ENCODE peak calls at places on chromosomes 1 and 21, in eight cellular contexts. F, I, L, J, A, D, U and C are unnamed samples.

GRCh38 chr1:151309851-151310323 is 17.3 kb downstream of the PI4KB start:
- DNase-seq in F (no peak), A (no peak), D (peak; percentile 75), J (no peak), L (no peak), I (no peak), U (peak; percentile 27), C (no peak)

GRCh38 chr1:173424786-173425407 is 52.2 kb upstream of the PRDX6 start:
- DNase-seq in J (no peak), F (no peak), A (no peak), D (no peak), L (no peak), I (no peak), U (no peak), C (no peak)

GRCh38 chr21:43467785-43468184 is 40.9 kb upstream of the SIK1 start:
- DNase-seq in L (no peak), U (no peak), J (no peak), I (no peak), A (no peak), F (no peak), D (peak; percentile 7), C (no peak)

GRCh38 chr1:59128784-59129227 is 168.1 kb upstream of the FGGY start:
- DNase-seq in U (no peak), A (no peak), L (no peak), J (no peak), F (no peak), D (no peak), I (no peak), C (peak; percentile 31)

GRCh38 chr1:165284471-165284870 is 72.0 kb downstream of the LMX1A start:
- DNase-seq in L (no peak), A (no peak), J (no peak), D (no peak), F (no peak), I (no peak), U (no peak), C (no peak)

GRCh38 chr1:81582467-81582986 is 218.2 kb upstream of the ADGRL2 start:
- DNase-seq in J (no peak), F (no peak), A (no peak), U (no peak), D (no peak), L (peak; percentile 0), I (no peak), C (no peak)

GRCh38 chr21:41366522-41367151 is 4.8 kb downstream of the MX2 start:
- DNase-seq in D (peak; percentile 71), U (no peak), I (no peak), L (peak; percentile 74), F (peak; percentile 66), J (peak; percentile 85), A (peak; percentile 63), C (no peak)

GRCh38 chr1:23456226-23456625 is 27.8 kb downstream of the ASAP3 start:
- DNase-seq in A (no peak), F (no peak), U (no peak), I (no peak), L (no peak), D (no peak), J (no peak), C (no peak)

GRCh38 chr1:230509281-230509977 is 83.3 kb upstream of the PGBD5 start:
- DNase-seq in I (no peak), A (no peak), F (no peak), U (no peak), L (peak; percentile 12), D (no peak), J (peak; percentile 42), C (peak; percentile 68)

GRCh38 chr1:4006676-4007374 is 106.8 kb upstream of the C1orf174 start:
- DNase-seq in U (no peak), L (no peak), D (no peak), I (peak; percentile 48), F (no peak), A (no peak), J (no peak), C (no peak)
- H3K4me3 ChIP-seq in U (no peak overlapping the region), L (no peak overlapping the region), D (no peak overlapping the region), I (no peak overlapping the region), F (no peak overlapping the region), A (no peak overlapping the region), J (no peak overlapping the region), C (no peak overlapping the region)

DNA sequence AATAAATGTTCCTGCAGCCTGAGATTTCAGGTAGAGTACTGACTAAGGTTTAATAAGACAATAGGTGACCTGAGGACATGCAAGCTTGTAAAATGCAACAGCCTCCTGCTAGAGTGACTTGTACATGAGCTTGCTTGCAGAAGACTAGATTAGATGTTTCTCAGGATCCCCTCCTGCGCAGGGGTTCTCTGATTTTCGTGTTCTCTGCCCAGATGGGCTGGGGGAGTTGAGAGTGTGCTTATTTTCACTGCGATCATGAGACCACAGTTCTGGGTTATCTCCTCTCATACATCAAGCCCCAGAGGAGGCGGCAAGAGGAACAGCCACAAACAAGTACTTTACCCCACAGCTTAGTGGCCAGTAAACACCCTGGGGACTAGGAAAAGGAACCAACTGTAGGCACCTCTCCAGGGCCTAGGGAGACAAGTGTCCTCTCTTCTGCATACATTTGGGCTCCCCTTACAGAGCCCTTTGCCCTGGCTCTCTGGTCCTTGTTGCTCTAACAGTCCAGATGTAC is 8.0 kb downstream of the TMEM81 start:
- DNase-seq in D (no peak), J (no peak), A (no peak), L (no peak), I (no peak), F (no peak), U (no peak), C (no peak)
- TF ChIP-seq EP300 in D (no peak), J (no peak), A (no peak), L (no peak), I (no peak), F (no peak), U (no peak), C (no peak)

GRCh38 chr1:198595765-198596164 is 43.1 kb upstream of the PTPRC start:
- DNase-seq in J (no peak), A (no peak), U (no peak), L (no peak), I (no peak), D (no peak), F (no peak), C (no peak)
- TF ChIP-seq CTCF in J (no peak), A (no peak), U (no peak), L (no peak), I (no peak), D (no peak), F (no peak), C (no peak)

DNA sequence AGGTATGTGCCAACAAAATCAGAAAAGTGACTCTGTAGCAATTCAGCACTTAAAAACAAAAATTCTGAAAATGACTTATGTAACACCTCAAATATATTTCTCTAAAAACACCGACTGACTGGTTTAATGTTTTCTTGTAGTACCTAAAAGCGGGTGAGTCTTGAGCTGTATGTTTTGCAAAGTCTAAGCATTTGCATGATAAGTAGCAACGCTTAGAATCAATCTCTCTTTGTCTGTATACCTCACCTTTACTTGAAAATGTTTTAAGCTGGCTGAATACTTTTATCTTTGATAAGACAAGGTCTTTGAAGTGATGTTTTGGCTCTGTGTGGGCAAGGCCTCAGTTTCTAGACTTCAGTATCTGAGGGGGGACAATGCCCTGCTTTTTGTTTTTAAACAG is 8.3 kb downstream of the ITPKB start:
- DNase-seq in I (no peak), U (no peak), L (no peak), J (no peak), F (no peak), D (no peak), A (no peak), C (no peak)
- H3K4me3 ChIP-seq in I (no peak overlapping the region), U (no peak overlapping the region), L (no peak overlapping the region), J (no peak overlapping the region), F (no peak overlapping the region), D (no peak overlapping the region), A (no peak overlapping the region), C (no peak overlapping the region)

DNA sequence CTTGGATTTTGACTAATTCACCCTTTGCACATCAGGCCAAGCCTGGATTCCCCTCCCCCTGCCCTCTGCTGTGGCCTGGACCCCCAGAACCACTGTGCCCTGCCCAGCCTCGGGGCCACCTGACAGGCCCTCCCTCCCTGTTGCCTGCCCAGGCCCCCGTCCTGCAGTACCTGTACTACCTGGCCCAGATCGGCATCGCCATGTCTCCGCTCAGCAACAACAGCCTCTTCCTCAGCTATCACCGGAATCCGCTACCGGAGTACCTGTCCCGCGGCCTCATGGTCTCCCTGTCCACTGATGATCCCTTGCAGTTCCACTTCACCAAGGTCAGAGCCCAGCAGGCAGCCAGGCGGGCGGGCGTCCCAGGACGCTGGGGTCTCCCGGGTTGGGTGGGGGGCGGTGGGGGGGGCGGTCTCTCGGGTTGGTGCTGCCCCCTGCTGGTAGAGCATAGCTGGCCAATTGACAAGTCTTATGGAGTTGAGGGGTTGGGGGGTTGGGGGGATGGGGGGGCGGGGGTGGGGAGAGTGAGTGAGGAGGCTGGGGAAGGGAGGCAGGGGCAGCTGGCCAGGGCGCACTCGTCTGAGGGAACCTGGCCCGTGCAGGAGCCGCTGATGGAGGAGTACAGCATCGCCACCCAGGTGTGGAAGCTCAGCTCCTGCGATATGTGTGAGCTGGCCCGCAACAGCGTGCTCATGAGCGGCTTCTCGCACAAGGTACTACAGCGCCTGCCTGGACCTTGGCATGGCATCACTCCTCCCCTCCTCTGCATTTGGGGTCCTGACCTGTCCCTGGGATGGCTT is 10.6 kb downstream of the AMPD2 start:
- DNase-seq in A (peak; percentile 76), L (no peak), J (no peak), D (no peak), F (no peak), U (peak; percentile 33), I (no peak), C (peak; percentile 70)
- TF ChIP-seq EP300 in A (no peak), L (no peak), J (no peak), D (no peak), F (no peak), U (no peak), I (no peak), C (no peak)

GRCh38 chr1:55337801-55338447 is 122.8 kb upstream of the USP24 start:
- DNase-seq in F (no peak), L (peak; percentile 66), D (no peak), I (no peak), U (no peak), A (peak; percentile 37), J (no peak), C (no peak)
- TF ChIP-seq CTCF in F (no peak), L (no peak), D (no peak), I (no peak), U (no peak), A (peak; percentile 57), J (peak; percentile 40), C (no peak)

DNA sequence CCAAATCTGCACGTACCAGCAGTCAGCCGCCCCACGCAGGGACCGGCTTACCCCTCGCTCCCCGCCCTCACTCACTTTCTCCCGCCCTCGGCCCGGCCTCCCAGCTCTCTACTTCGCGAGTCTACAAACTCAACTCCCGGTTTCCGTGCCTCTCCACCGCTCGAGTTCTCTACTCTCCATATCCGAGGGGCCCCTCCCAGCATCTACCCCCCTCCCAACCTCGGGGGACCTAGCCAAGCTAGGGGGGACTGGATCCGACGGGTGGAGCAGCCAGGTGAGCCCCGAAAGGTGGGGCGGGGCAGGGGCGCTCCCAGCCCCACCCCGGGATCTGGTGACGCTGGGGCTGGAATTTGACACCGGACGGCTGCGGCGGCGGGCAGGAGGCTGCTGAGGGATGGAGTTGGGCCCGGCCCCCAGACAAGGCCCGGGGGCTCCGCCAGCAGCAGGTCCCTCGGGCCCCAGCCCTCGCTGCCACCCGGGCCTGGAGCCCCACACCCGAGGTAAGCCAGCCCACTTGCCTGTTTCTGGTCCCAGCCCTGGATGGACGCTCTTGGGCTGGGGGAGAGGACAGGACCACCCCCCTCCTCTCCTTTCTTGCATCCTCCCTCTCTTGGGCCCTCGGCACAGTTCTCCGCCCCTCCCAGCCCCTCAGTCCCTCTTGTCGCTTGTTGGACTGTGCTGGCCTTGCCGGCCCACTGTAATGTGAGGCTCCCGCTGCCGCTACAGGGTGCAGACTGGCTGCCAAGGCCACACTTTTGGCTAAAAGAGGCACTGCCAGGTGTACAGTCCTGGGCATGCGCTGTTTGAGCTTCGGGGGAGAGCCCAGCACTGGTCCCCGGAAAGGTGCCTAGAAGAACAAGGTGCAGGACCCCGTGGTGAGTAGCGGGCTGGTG is at the start of gene ARTN:
- DNase-seq in U (no peak), I (no peak), F (peak; percentile 35), A (no peak), L (no peak), D (no peak), J (peak; percentile 51), C (no peak)
- H3K4me3 ChIP-seq in U (peak within 1 kb of the TSS; percentile 21), I (peak within 1 kb of the TSS; percentile 45), F (peak within 1 kb of the TSS; percentile 47), A (no peak within 1 kb of the TSS), L (no peak within 1 kb of the TSS), D (peak within 1 kb of the TSS; percentile 34), J (no peak within 1 kb of the TSS), C (peak within 1 kb of the TSS; percentile 51)